ENCODE peak calls at places on chromosomes 11 and 22, in nine cellular contexts. V is EL; B is GF-D8; Q is activated CD4-positive, CD25-positive, alpha-beta regulatory T cell; H is lower leg skin; S is stimulated activated CD8-positive, alpha-beta memory T cell treated with anti-CD3 and anti-CD28 coated beads, Interleukin-4, amount 100 ng/mL, for 4 hours; J is activated CD4-positive, alpha-beta T cell treated with anti-CD3 and anti-CD28 coated beads, Interleukin-2, amount 50 U/mL, for 48 hours; D is NCI-H1417; Y is activated T-helper 9 cell treated with anti-CD3 and anti-CD28 coated beads, Interleukin-2, amount 50 U/mL, for 16 hours. C is an unnamed sample.

GRCh38 chr22:43039800-43040199 is 24.9 kb upstream of the PACSIN2 start:
- DNase-seq in H (no peak), Q (no peak), S (no peak), Y (no peak), B (no peak), D (peak), V (no peak), J (no peak), C (no peak)

GRCh38 chr22:21834869-21835268 is 32.6 kb downstream of the MAPK1 start:
- DNase-seq in J (no peak), D (no peak), V (no peak), S (no peak), H (no peak), Q (no peak), B (no peak), Y (no peak), C (no peak)

GRCh38 chr11:118338637-118339061 is 3.9 kb downstream of the CD3D start:
- DNase-seq in D (no peak), V (no peak), Y (peak), B (no peak), Q (peak), S (peak), J (peak), H (no peak), C (no peak)

GRCh38 chr11:78731008-78731407 is 156.3 kb upstream of the NARS2 start:
- DNase-seq in S (no peak), J (no peak), Y (no peak), D (peak), B (no peak), H (no peak), V (no peak), Q (no peak), C (no peak)

GRCh38 chr11:1176224-1177019 is 18.7 kb downstream of the MUC5AC start:
- DNase-seq in J (no peak), Q (no peak), B (no peak), H (no peak), V (no peak), Y (no peak), D (no peak), S (no peak), C (no peak)

GRCh38 chr11:78037056-78037455 is 14.0 kb upstream of the KCTD14 start:
- DNase-seq in S (no peak), H (no peak), B (no peak), Q (no peak), J (no peak), Y (no peak), D (no peak), V (peak), C (no peak)

GRCh38 chr11:105265859-105266258 is 126.3 kb upstream of the CARD18 start:
- DNase-seq in B (no peak), H (no peak), D (no peak), J (no peak), S (no peak), Y (no peak), Q (no peak), V (peak), C (no peak)

GRCh38 chr11:44945639-44946038 is 5.0 kb downstream of the TP53I11 start:
- DNase-seq in Q (no peak), B (no peak), V (no peak), S (no peak), J (no peak), D (no peak), H (no peak), Y (no peak), C (no peak)